ENCODE peak calls at places on chromosomes 4 and X, in four cellular contexts. K is WTC11, G is endothelial cell, T is glutamatergic neuron. Z is an unnamed sample.
A peak's percentile ranks its signal among the peaks of the same experiment; 100 is the strongest.

GRCh38 chrX:140765043-140765784 is 55.7 kb downstream of the LINC00632 start:
- DNase-seq in T (peak; percentile 8), G (peak; percentile 13), K (peak; percentile 9), Z (no peak)

GRCh38 chr4:28792917-28793597 is 1927.1 kb upstream of the PCDH7 start:
- DNase-seq in G (no peak), T (no peak), K (no peak), Z (no peak)

GRCh38 chrX:74656079-74656745 is 41.8 kb upstream of the RLIM start:
- DNase-seq in K (no peak), T (no peak), G (peak; percentile 2), Z (no peak)

GRCh38 chr4:70788733-70789132 is 51.0 kb downstream of the GRSF1 start:
- DNase-seq in T (no peak), G (no peak), K (no peak), Z (no peak)

GRCh38 chrX:22276781-22277180 is 4.1 kb downstream of the CBLL2 start:
- DNase-seq in K (no peak), T (no peak), G (no peak), Z (no peak)

GRCh38 chrX:140346711-140347110 is 158.2 kb downstream of the SOX3 start:
- DNase-seq in G (no peak), T (no peak), K (no peak), Z (no peak)

GRCh38 chr4:101155368-101155767 is 192.0 kb downstream of the PPP3CA start:
- DNase-seq in K (no peak), G (no peak), T (no peak), Z (no peak)

GRCh38 chr4:26330186-26330787 is 9.5 kb downstream of the RBPJ start:
- DNase-seq in G (peak; percentile 19), T (no peak), K (no peak), Z (no peak)

GRCh38 chrX:114532093-114532805 is 51.6 kb upstream of the HTR2C start:
- DNase-seq in G (no peak), T (no peak), K (no peak), Z (no peak)

GRCh38 chr4:137000432-137000831 is 531.9 kb downstream of the PCDH18 start:
- DNase-seq in T (no peak), K (no peak), G (no peak), Z (no peak)

GRCh38 chrX:137033774-137034507 is at the start of gene GPR101:
- DNase-seq in G (no peak), K (no peak), T (no peak), Z (no peak)

GRCh38 chr4:24104173-24104572 is 214.3 kb upstream of the PPARGC1A start:
- DNase-seq in G (no peak), T (no peak), K (no peak), Z (no peak)

GRCh38 chr4:25767877-25768475 is 94.8 kb downstream of the SEL1L3 start:
- DNase-seq in K (peak; percentile 62), T (peak; percentile 63), G (peak; percentile 58), Z (peak; percentile 67)

GRCh38 chr4:189204616-189205015 is 736.1 kb upstream of the FRG1 start:
- DNase-seq in G (no peak), K (no peak), T (no peak), Z (no peak)

GRCh38 chr4:75892508-75892907 is 9.7 kb downstream of the PPEF2 start:
- DNase-seq in T (no peak), G (peak; percentile 20), K (peak; percentile 50), Z (no peak)
- TF ChIP-seq CTCF in T (peak; percentile 44), G (peak; percentile 44), K (no peak), Z (no peak)

GRCh38 chr4:113560579-113560978 is 201.0 kb downstream of the CAMK2D start:
- DNase-seq in K (no peak), T (no peak), G (no peak), Z (no peak)
- TF ChIP-seq CTCF in K (no peak), T (no peak), G (no peak), Z (no peak)

DNA sequence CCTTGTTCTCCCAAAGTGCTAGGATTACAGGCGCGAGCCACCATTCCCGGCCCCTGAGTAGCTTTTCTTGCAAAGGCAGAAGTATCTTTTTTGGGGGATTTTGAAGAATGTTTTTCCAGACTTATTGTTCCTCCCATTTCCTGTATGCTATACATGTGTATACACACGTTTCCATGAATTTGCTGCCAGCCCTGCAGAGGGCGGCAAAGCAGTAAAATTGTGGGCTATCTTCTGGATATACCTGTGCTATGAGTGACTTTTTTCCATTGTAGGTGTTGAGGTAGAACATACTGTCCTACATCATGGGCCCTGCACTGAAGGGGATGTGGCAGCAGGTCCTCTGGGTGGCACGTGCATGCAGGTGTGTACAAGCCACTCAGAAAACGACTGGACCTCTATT is 16.9 kb upstream of the MED28 start:
- DNase-seq in G (peak; percentile 22), K (no peak), T (peak; percentile 29), Z (no peak)
- TF ChIP-seq CTCF in G (peak; percentile 38), K (no peak), T (no peak), Z (no peak)

GRCh38 chrX:120365320-120365719 is 3.4 kb downstream of the ATP1B4 start:
- DNase-seq in K (peak; percentile 74), T (peak; percentile 58), G (peak; percentile 52), Z (peak; percentile 40)
- TF ChIP-seq CTCF in K (peak; percentile 24), T (peak; percentile 36), G (peak; percentile 46), Z (peak; percentile 38)

GRCh38 chr4:119628281-119629141 is at the start of gene PDE5A:
- DNase-seq in K (peak; percentile 93), G (peak; percentile 88), T (peak; percentile 90), Z (peak; percentile 71)

GRCh38 chr4:119626420-119626819 is 2.2 kb downstream of the PDE5A start:
- DNase-seq in T (no peak), G (no peak), K (no peak), Z (no peak)

GRCh38 chr4:119626943-119627266 is 1.7 kb downstream of the PDE5A start:
- DNase-seq in G (no peak), T (no peak), K (no peak), Z (no peak)

GRCh38 chr4:119629142-119629471 is 503 bp upstream of the PDE5A start:
- DNase-seq in T (no peak), K (no peak), G (no peak), Z (no peak)

GRCh38 chr4:119627267-119628190 is 1.1 kb downstream of the PDE5A start:
- DNase-seq in K (peak; percentile 77), T (peak; percentile 77), G (peak; percentile 81), Z (peak; percentile 46)
- TF ChIP-seq CTCF in K (peak; percentile 61), T (peak; percentile 54), G (peak; percentile 58), Z (peak; percentile 53)

GRCh38 chrX:18981124-18981807 is 2.6 kb downstream of the PHKA2 start:
- DNase-seq in T (no peak), K (no peak), G (no peak), Z (no peak)

GRCh38 chrX:18983711-18984380 is at the start of gene PHKA2:
- DNase-seq in K (peak; percentile 58), T (peak; percentile 31), G (peak; percentile 45), Z (peak; percentile 63)

GRCh38 chrX:18985186-18985435 is 1.2 kb upstream of the PHKA2 start:
- DNase-seq in G (no peak), K (no peak), T (no peak), Z (no peak)

DNA sequence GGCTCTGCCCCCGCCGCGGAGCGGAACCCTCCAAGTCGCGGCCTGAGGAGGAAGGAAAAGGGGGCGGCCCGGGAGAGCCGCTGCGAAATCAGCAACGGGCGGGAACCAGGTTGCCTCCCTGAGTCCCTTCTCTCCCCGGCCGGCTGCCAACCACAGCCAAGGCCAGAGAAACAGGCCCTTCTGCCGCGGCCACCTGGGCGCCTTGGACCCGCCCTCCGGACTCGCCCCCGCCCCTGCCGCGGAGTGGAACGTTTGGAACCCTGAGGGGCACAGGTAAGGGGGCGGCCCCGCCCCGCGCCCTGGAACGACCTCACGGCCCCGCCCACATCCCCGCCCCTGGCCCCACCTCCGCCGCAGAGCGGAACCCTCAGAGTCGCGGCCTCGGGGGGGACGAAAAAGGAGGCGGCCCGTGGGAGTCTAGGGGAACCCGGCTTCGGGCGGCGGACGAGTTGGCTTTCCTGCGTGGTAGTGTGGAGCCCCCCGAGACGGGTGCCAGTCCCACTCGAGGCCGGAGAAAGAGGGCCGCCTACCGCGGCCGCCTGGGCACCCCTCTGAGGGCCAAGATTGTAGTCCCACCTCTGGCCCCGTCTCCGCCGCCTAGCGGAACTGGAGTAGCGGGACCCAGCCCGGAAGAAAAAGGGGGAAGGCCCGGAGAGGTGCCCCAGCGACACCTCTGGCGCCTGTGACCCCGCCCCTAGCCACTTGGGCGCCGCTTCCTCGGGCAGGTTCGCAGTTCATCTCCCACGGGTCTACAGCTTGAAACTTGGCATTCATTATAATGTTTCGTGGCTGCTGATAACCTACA is 669 bp upstream of the PHKA2 start:
- DNase-seq in K (peak; percentile 80), G (peak; percentile 69), T (peak; percentile 75), Z (peak; percentile 82)
- TF ChIP-seq CTCF in K (no peak), G (peak; percentile 45), T (peak; percentile 62), Z (peak; percentile 58)

GRCh38 chr4:169152899-169153298 is 117.9 kb downstream of the SH3RF1 start:
- DNase-seq in K (peak; percentile 30), T (no peak), G (no peak), Z (no peak)
- TF ChIP-seq CTCF in K (peak; percentile 13), T (no peak), G (no peak), Z (no peak)